ENCODE peak calls at places on chromosomes 13 and 19, in eight cellular contexts. N is ascending aorta; L is stomach; E is suprapubic skin; B is pancreas; K is CD4-positive, alpha-beta memory T cell; U is CD8-positive, alpha-beta memory T cell; V is GM23248. Y is an unnamed sample.

GRCh38 chr19:47445527-47445926 is 26.2 kb downstream of the SLC8A2 start:
- DNase-seq in N (no peak), L (no peak), E (no peak), B (no peak), K (no peak), U (no peak), V (no peak), Y (no peak)

GRCh38 chr13:110680852-110681251 is 25.1 kb downstream of the CARS2 start:
- DNase-seq in N (peak; percentile 57), L (no peak), E (no peak), B (no peak), K (no peak), U (no peak), V (peak; percentile 51), Y (no peak)

GRCh38 chr13:41458187-41458938 is 1.0 kb downstream of the RGCC start:
- DNase-seq in N (no peak), L (peak; percentile 53), E (peak; percentile 75), B (no peak), K (peak; percentile 63), U (peak; percentile 69), V (peak; percentile 75), Y (no peak)

GRCh38 chr13:43664700-43665191 is 122.0 kb downstream of the ENOX1 start:
- DNase-seq in N (no peak), L (peak; percentile 35), E (no peak), B (peak; percentile 23), K (no peak), U (no peak), V (peak; percentile 75), Y (no peak)

GRCh38 chr19:18230941-18231734 is 4.9 kb upstream of the PDE4C start:
- DNase-seq in N (no peak), L (no peak), E (no peak), B (no peak), K (no peak), U (no peak), V (peak; percentile 23), Y (no peak)

GRCh38 chr13:51291341-51291740 is 48.1 kb upstream of the SERPINE3 start:
- DNase-seq in N (no peak), L (no peak), E (no peak), B (no peak), K (no peak), U (no peak), V (peak; percentile 39), Y (no peak)

GRCh38 chr19:19510432-19510831 is 4.9 kb downstream of the TSSK6 start:
- DNase-seq in N (no peak), L (no peak), E (no peak), B (no peak), K (no peak), U (no peak), V (peak; percentile 16), Y (no peak)

GRCh38 chr13:33183431-33184130 is 102.0 kb downstream of the STARD13 start:
- DNase-seq in N (no peak), L (no peak), E (no peak), B (no peak), K (no peak), U (no peak), V (peak; percentile 74), Y (no peak)

GRCh38 chr13:97018029-97018819 is 23.9 kb upstream of the OXGR1 start:
- DNase-seq in N (peak; percentile 67), L (no peak), E (no peak), B (peak; percentile 18), K (peak; percentile 33), U (peak; percentile 52), V (peak; percentile 65), Y (no peak)

GRCh38 chr19:3881272-3882040 is 971 bp downstream of the ATCAY start:
- DNase-seq in N (no peak), L (no peak), E (no peak), B (no peak), K (no peak), U (no peak), V (no peak), Y (no peak)

GRCh38 chr19:10353793-10354391 is 14.5 kb upstream of the ICAM3 start:
- DNase-seq in N (no peak), L (no peak), E (no peak), B (no peak), K (no peak), U (no peak), V (peak; percentile 45), Y (no peak)

GRCh38 chr13:98447881-98448641 is 128.8 kb downstream of the STK24 start:
- DNase-seq in N (no peak), L (no peak), E (no peak), B (no peak), K (no peak), U (no peak), V (peak; percentile 80), Y (no peak)

GRCh38 chr19:19737559-19738332 is 4.8 kb upstream of the ZNF14 start:
- DNase-seq in N (peak; percentile 54), L (no peak), E (no peak), B (no peak), K (no peak), U (no peak), V (no peak), Y (no peak)

GRCh38 chr19:19211499-19212432 is at the start of gene NCAN:
- DNase-seq in N (no peak), L (no peak), E (no peak), B (no peak), K (no peak), U (no peak), V (no peak), Y (no peak)

GRCh38 chr19:48806518-48806817 is 4.4 kb downstream of the BCAT2 start:
- DNase-seq in N (peak; percentile 69), L (peak; percentile 42), E (no peak), B (no peak), K (peak; percentile 60), U (peak; percentile 54), V (no peak), Y (peak; percentile 40)

GRCh38 chr13:32008518-32009175 is 22.9 kb upstream of the FRY start:
- DNase-seq in N (no peak), L (no peak), E (no peak), B (no peak), K (no peak), U (no peak), V (no peak), Y (no peak)

GRCh38 chr13:30477346-30478235 is 11.9 kb upstream of the HMGB1 start:
- DNase-seq in N (no peak), L (no peak), E (no peak), B (no peak), K (no peak), U (no peak), V (no peak), Y (no peak)

GRCh38 chr13:51999525-51999924 is 11.7 kb downstream of the ATP7B start:
- DNase-seq in N (no peak), L (peak; percentile 85), E (no peak), B (peak; percentile 62), K (no peak), U (no peak), V (peak; percentile 25), Y (no peak)

GRCh38 chr13:36675213-36675536 is 1.4 kb downstream of the SERTM1 start:
- DNase-seq in N (no peak), L (no peak), E (no peak), B (no peak), K (no peak), U (no peak), V (no peak), Y (no peak)

DNA sequence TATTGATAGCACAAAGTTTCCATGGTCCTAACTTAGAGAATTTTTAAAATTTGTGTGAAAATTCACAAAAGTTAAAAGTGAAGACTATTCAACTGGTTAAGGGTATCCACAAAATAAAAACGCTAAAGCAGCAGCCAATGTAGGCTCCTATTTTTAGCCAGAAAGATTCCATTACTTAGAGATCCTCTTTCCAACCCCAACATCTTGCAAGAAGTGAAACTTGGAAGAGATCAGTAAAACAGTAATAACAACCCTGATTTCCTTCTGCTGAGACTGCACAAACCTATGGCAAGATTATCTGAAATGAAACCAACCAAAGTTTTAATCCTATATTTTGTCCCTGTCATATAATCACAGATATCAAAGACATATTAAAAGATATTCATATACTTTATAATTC is 8.5 kb downstream of the TBC1D4 start:
- DNase-seq in N (no peak), L (no peak), E (no peak), B (no peak), K (no peak), U (no peak), V (no peak), Y (no peak)
- H3K4me1 ChIP-seq in N (no peaks in the 10 kb centered on the region), L (peaks cover 34% of the 10 kb centered on the region), E (peaks cover 32% of the 10 kb centered on the region), B (no peaks in the 10 kb centered on the region), K (no peaks in the 10 kb centered on the region), U (no peaks in the 10 kb centered on the region), V (peaks cover 3% of the 10 kb centered on the region), Y (no peaks in the 10 kb centered on the region)

GRCh38 chr19:963401-964022 is 20.6 kb upstream of the WDR18 start:
- DNase-seq in N (no peak), L (no peak), E (no peak), B (no peak), K (peak; percentile 5), U (no peak), V (no peak), Y (no peak)
- H3K27me3 ChIP-seq in N (no peaks in the 10 kb centered on the region), L (no peaks in the 10 kb centered on the region), E (no peaks in the 10 kb centered on the region), B (no peaks in the 10 kb centered on the region), K (no peaks in the 10 kb centered on the region), U (no peaks in the 10 kb centered on the region), V (no peaks in the 10 kb centered on the region), Y (peaks cover 3% of the 10 kb centered on the region)

DNA sequence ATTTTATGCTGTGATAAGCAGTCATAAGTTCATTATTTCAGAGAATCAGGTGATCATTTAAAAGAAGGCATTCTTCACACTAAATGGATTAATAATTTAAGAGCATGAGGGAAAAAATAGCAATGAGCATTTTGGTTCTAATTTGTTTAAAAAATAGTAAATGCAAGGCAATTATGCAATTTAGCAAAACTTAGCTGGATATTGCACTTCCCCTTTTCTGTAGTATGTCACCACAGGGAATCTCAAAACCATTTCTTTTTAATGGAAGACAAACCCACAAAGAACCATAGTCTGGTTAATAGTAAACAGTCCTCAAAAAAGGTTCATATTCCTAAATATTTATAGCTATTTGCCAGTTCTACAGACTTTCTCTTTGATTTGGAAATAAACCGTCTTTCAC is 30.2 kb downstream of the COG6 start:
- DNase-seq in N (no peak), L (no peak), E (no peak), B (no peak), K (no peak), U (no peak), V (no peak), Y (no peak)
- H3K4me1 ChIP-seq in N (no peaks in the 10 kb centered on the region), L (peaks cover 5% of the 10 kb centered on the region), E (no peaks in the 10 kb centered on the region), B (peaks cover 9% of the 10 kb centered on the region), K (no peaks in the 10 kb centered on the region), U (no peaks in the 10 kb centered on the region), V (peaks cover 6% of the 10 kb centered on the region), Y (no peaks in the 10 kb centered on the region)

GRCh38 chr19:50559636-50560035 is 8.6 kb downstream of the LRRC4B start:
- DNase-seq in N (no peak), L (no peak), E (no peak), B (no peak), K (no peak), U (no peak), V (no peak), Y (no peak)
- H3K27me3 ChIP-seq in N (peaks cover 8% of the 10 kb centered on the region), L (peaks cover 99% of the 10 kb centered on the region), E (peaks cover 82% of the 10 kb centered on the region), B (no peaks in the 10 kb centered on the region), K (peaks cover 9% of the 10 kb centered on the region), U (peaks cover 12% of the 10 kb centered on the region), V (peaks cover 34% of the 10 kb centered on the region), Y (peaks cover 86% of the 10 kb centered on the region)

Y was measured in tibial artery.